ENCODE peak calls at places on chromosomes 6 and 20, in four cellular contexts. One of them, this sample, is unnamed.

GRCh38 chr6:151325075-151326050 is 66.0 kb downstream of the ZBTB2 start:
- DNase-seq in SK-N-SH: peak
- DNase-seq in upper lobe of left lung: peak
- DNase-seq in HL-60: no peak
- DNase-seq in this sample: no peak

GRCh38 chr6:35687658-35688604 is 784 bp downstream of the FKBP5 start:
- DNase-seq in upper lobe of left lung: peak
- DNase-seq in SK-N-SH: peak
- DNase-seq in HL-60: no peak
- DNase-seq in this sample: peak

GRCh38 chr6:163427498-163428254 is 13.2 kb downstream of the QKI start:
- DNase-seq in SK-N-SH: no peak
- DNase-seq in HL-60: no peak
- DNase-seq in upper lobe of left lung: no peak
- DNase-seq in this sample: no peak

GRCh38 chr6:16729183-16729696 is 32.0 kb downstream of the ATXN1 start:
- DNase-seq in HL-60: peak
- DNase-seq in SK-N-SH: no peak
- DNase-seq in upper lobe of left lung: no peak
- DNase-seq in this sample: no peak

GRCh38 chr20:12113468-12114371 is 196.0 kb downstream of the BTBD3 start:
- DNase-seq in HL-60: no peak
- DNase-seq in upper lobe of left lung: no peak
- DNase-seq in SK-N-SH: no peak
- DNase-seq in this sample: no peak

GRCh38 chr20:18657575-18657974 is 69.7 kb downstream of the DTD1 start:
- DNase-seq in HL-60: no peak
- DNase-seq in SK-N-SH: no peak
- DNase-seq in upper lobe of left lung: no peak
- DNase-seq in this sample: no peak

GRCh38 chr6:166877906-166878305 is 78.4 kb downstream of the RNASET2 start:
- DNase-seq in upper lobe of left lung: no peak
- DNase-seq in SK-N-SH: no peak
- DNase-seq in HL-60: no peak
- DNase-seq in this sample: no peak

GRCh38 chr6:150813993-150814359 is 51.5 kb upstream of the MTHFD1L start:
- DNase-seq in HL-60: no peak
- DNase-seq in SK-N-SH: no peak
- DNase-seq in upper lobe of left lung: no peak
- DNase-seq in this sample: no peak

GRCh38 chr6:137755284-137755683 is 111.8 kb upstream of the TNFAIP3 start:
- DNase-seq in upper lobe of left lung: no peak
- DNase-seq in HL-60: no peak
- DNase-seq in SK-N-SH: no peak
- DNase-seq in this sample: no peak

GRCh38 chr6:113018351-113019151 is 671.4 kb downstream of the RFPL4B start:
- DNase-seq in upper lobe of left lung: no peak
- DNase-seq in SK-N-SH: no peak
- DNase-seq in HL-60: no peak
- DNase-seq in this sample: no peak

GRCh38 chr6:27672113-27672799 is 199.4 kb upstream of the ZNF184 start:
- DNase-seq in SK-N-SH: no peak
- DNase-seq in upper lobe of left lung: no peak
- DNase-seq in HL-60: no peak
- DNase-seq in this sample: no peak

GRCh38 chr6:121522771-121523386 is 87.4 kb downstream of the GJA1 start:
- DNase-seq in upper lobe of left lung: no peak
- DNase-seq in SK-N-SH: no peak
- DNase-seq in HL-60: no peak
- DNase-seq in this sample: no peak

GRCh38 chr6:154352898-154353585 is 3.6 kb downstream of the IPCEF1 start:
- DNase-seq in SK-N-SH: no peak
- DNase-seq in HL-60: no peak
- DNase-seq in upper lobe of left lung: no peak
- DNase-seq in this sample: peak

GRCh38 chr20:9053108-9053507 is 15.8 kb upstream of the PLCB4 start:
- DNase-seq in HL-60: no peak
- DNase-seq in SK-N-SH: no peak
- DNase-seq in upper lobe of left lung: no peak
- DNase-seq in this sample: no peak

GRCh38 chr6:23213193-23213592 is 643.8 kb downstream of the HDGFL1 start:
- DNase-seq in SK-N-SH: no peak
- DNase-seq in upper lobe of left lung: no peak
- DNase-seq in HL-60: no peak
- DNase-seq in this sample: no peak

GRCh38 chr6:13538084-13538483 is 36.3 kb upstream of the SIRT5 start:
- DNase-seq in HL-60: no peak
- DNase-seq in upper lobe of left lung: no peak
- DNase-seq in SK-N-SH: peak
- DNase-seq in this sample: peak

GRCh38 chr20:61912665-61913422 is 152.8 kb downstream of the TAF4 start:
- DNase-seq in upper lobe of left lung: no peak
- DNase-seq in SK-N-SH: no peak
- DNase-seq in HL-60: no peak
- DNase-seq in this sample: no peak

GRCh38 chr20:56454754-56455153 is 13.7 kb upstream of the RTF2 start:
- DNase-seq in SK-N-SH: no peak
- DNase-seq in HL-60: no peak
- DNase-seq in upper lobe of left lung: no peak
- DNase-seq in this sample: no peak

GRCh38 chr6:39260451-39260850 is 31.2 kb upstream of the KCNK5 start:
- DNase-seq in HL-60: no peak
- DNase-seq in SK-N-SH: no peak
- DNase-seq in upper lobe of left lung: no peak
- DNase-seq in this sample: no peak

GRCh38 chr6:144566868-144567615 is 281.9 kb downstream of the UTRN start:
- DNase-seq in SK-N-SH: no peak
- DNase-seq in upper lobe of left lung: no peak
- DNase-seq in HL-60: no peak
- DNase-seq in this sample: no peak

GRCh38 chr6:134741193-134741521 is 208.7 kb downstream of the ALDH8A1 start:
- DNase-seq in HL-60: no peak
- DNase-seq in upper lobe of left lung: peak
- DNase-seq in SK-N-SH: peak
- DNase-seq in this sample: no peak

GRCh38 chr6:137416376-137417109 is 77.7 kb downstream of the OLIG3 start:
- DNase-seq in upper lobe of left lung: no peak
- DNase-seq in HL-60: no peak
- DNase-seq in SK-N-SH: no peak
- DNase-seq in this sample: no peak

GRCh38 chr6:54892831-54893230 is 46.3 kb downstream of the FAM83B start:
- DNase-seq in upper lobe of left lung: no peak
- DNase-seq in HL-60: no peak
- DNase-seq in SK-N-SH: no peak
- DNase-seq in this sample: no peak

GRCh38 chr20:25321262-25321831 is 69.3 kb downstream of the ABHD12 start:
- DNase-seq in SK-N-SH: no peak
- DNase-seq in upper lobe of left lung: no peak
- DNase-seq in HL-60: no peak
- DNase-seq in this sample: no peak

GRCh38 chr6:48658910-48659309 is 547.9 kb upstream of the PTCHD4 start:
- DNase-seq in upper lobe of left lung: no peak
- DNase-seq in HL-60: no peak
- DNase-seq in SK-N-SH: no peak
- DNase-seq in this sample: no peak

GRCh38 chr6:143601501-143601900 is 76.3 kb upstream of the PHACTR2 start:
- DNase-seq in HL-60: no peak
- DNase-seq in SK-N-SH: no peak
- DNase-seq in upper lobe of left lung: no peak
- DNase-seq in this sample: no peak

GRCh38 chr6:29892696-29893095 is 49.6 kb upstream of the HLA-A start:
- DNase-seq in upper lobe of left lung: no peak
- DNase-seq in SK-N-SH: no peak
- DNase-seq in HL-60: no peak
- DNase-seq in this sample: no peak

GRCh38 chr6:87944541-87944954 is 103.1 kb upstream of the SPACA1 start:
- DNase-seq in HL-60: no peak
- DNase-seq in upper lobe of left lung: no peak
- DNase-seq in SK-N-SH: peak
- DNase-seq in this sample: no peak

GRCh38 chr6:167143041-167143440 is 14.7 kb downstream of the GPR31 start:
- DNase-seq in upper lobe of left lung: no peak
- DNase-seq in SK-N-SH: no peak
- DNase-seq in HL-60: no peak
- DNase-seq in this sample: no peak

GRCh38 chr6:26342106-26342999 is 22.6 kb upstream of the BTN3A2 start:
- DNase-seq in HL-60: no peak
- DNase-seq in upper lobe of left lung: no peak
- DNase-seq in SK-N-SH: no peak
- DNase-seq in this sample: no peak

GRCh38 chr20:24951536-24952047 is 2.5 kb downstream of the CST7 start:
- DNase-seq in HL-60: no peak
- DNase-seq in SK-N-SH: no peak
- DNase-seq in upper lobe of left lung: no peak
- DNase-seq in this sample: no peak

GRCh38 chr6:35833534-35833933 is 28.4 kb downstream of the LHFPL5 start:
- DNase-seq in SK-N-SH: no peak
- DNase-seq in upper lobe of left lung: no peak
- DNase-seq in HL-60: peak
- DNase-seq in this sample: no peak

GRCh38 chr6:52255434-52255833 is 11.1 kb upstream of the IL17F start:
- DNase-seq in SK-N-SH: no peak
- DNase-seq in HL-60: no peak
- DNase-seq in upper lobe of left lung: no peak
- DNase-seq in this sample: no peak

GRCh38 chr6:164214066-164214465 is 799.5 kb downstream of the QKI start:
- DNase-seq in upper lobe of left lung: no peak
- DNase-seq in HL-60: no peak
- DNase-seq in SK-N-SH: no peak
- DNase-seq in this sample: no peak

GRCh38 chr20:58014628-58015315 is 213.7 kb downstream of the ANKRD60 start:
- DNase-seq in HL-60: no peak
- DNase-seq in SK-N-SH: no peak
- DNase-seq in upper lobe of left lung: no peak
- DNase-seq in this sample: no peak

GRCh38 chr6:75217203-75217602 is 11.3 kb upstream of the COL12A1 start:
- DNase-seq in SK-N-SH: no peak
- DNase-seq in upper lobe of left lung: no peak
- DNase-seq in HL-60: no peak
- DNase-seq in this sample: no peak

GRCh38 chr20:39581034-39581433 is 618.9 kb downstream of the DHX35 start:
- DNase-seq in upper lobe of left lung: no peak
- DNase-seq in HL-60: no peak
- DNase-seq in SK-N-SH: no peak
- DNase-seq in this sample: no peak

DNA sequence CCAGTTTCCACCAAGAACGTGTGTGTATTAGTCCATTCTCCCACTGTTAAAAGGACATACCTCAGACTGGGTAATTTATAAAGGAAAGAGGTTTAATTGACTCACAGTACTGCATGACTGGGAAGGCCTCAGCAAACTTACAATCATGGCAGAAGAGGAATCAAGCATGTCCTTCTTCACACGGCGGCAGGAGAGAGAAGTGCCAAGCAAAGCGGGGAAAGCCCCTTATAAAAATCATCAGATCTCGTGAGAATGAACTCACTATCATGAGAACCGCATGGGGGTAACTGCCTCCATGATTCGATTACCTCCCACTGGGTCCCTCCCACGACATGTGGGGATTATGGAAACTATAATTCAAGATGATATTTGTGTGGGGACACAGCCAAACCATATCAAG is 13.1 kb downstream of the C20orf203 start:
- DNase-seq in HL-60: no peak
- DNase-seq in upper lobe of left lung: no peak
- DNase-seq in SK-N-SH: no peak
- DNase-seq in this sample: no peak
- TF ChIP-seq POLR2AphosphoS5 in HL-60: no peak
- TF ChIP-seq POLR2AphosphoS5 in upper lobe of left lung: no peak
- TF ChIP-seq POLR2AphosphoS5 in SK-N-SH: no peak
- TF ChIP-seq POLR2AphosphoS5 in this sample: no peak

GRCh38 chr20:21246143-21246542 is 57.0 kb upstream of the XRN2 start:
- DNase-seq in SK-N-SH: no peak
- DNase-seq in HL-60: no peak
- DNase-seq in upper lobe of left lung: no peak
- DNase-seq in this sample: no peak
- TF ChIP-seq POLR2AphosphoS5 in SK-N-SH: no peak
- TF ChIP-seq POLR2AphosphoS5 in HL-60: no peak
- TF ChIP-seq POLR2AphosphoS5 in upper lobe of left lung: no peak
- TF ChIP-seq POLR2AphosphoS5 in this sample: no peak

DNA sequence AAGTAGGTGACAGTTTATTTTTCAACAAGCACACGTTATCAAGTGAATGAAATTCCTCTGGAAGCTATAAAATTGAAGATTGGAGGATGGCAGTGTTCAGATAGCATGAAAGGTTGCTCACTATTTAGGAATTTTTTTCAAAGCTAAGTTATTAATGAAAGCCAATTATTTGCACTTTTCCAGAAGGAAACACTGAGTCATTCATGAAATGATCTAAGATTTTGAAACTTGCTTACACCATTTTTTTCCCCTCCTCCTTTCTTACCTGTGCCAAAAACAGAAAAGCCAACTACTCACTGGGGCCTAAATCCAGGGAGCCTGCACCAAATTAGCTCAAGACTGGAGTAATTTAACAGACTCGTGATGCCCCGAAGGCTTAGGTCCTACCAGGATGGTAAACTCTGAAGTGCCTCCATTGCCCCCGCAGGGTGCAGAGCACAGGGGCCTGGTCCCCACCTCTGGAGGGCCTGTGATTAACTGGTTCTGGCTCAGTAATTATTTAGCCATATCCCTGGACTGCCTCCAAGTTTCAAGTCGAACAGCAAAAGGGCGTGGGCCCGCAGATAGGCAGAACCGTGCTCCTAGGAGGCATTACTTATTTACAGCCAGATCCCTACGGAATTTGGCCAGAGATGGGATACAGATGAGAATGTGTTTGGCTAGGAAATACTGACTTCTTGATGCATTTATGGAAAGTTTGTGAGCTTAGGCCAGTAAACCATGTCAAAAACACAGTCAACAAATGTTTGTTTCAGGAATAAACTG is 28.0 kb upstream of the ZNF217 start:
- DNase-seq in HL-60: no peak
- DNase-seq in SK-N-SH: peak
- DNase-seq in upper lobe of left lung: no peak
- DNase-seq in this sample: no peak
- TF ChIP-seq POLR2AphosphoS5 in HL-60: no peak
- TF ChIP-seq POLR2AphosphoS5 in SK-N-SH: no peak
- TF ChIP-seq POLR2AphosphoS5 in upper lobe of left lung: no peak
- TF ChIP-seq POLR2AphosphoS5 in this sample: no peak

DNA sequence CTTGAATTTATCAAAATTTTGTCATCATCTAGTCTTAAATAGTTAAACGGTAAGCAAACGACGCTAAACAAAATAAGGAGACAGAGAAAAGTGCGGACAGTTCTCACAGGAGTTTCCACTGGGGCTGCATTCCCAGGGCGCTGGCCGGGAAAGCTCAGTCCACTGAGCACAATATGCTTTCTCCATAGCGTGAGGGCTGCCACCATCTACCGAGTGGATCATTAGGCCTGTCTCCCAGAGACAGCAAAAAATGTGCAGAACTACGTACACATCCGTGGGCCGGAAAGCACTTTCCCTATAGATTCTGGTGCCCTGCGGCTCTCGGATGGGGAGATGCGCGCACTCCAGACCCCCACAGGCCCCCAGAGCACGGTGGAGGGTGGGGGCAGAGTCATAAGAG is 84.9 kb downstream of the THBS2 start:
- DNase-seq in upper lobe of left lung: no peak
- DNase-seq in HL-60: no peak
- DNase-seq in SK-N-SH: peak
- DNase-seq in this sample: no peak
- TF ChIP-seq POLR2AphosphoS5 in upper lobe of left lung: no peak
- TF ChIP-seq POLR2AphosphoS5 in HL-60: no peak
- TF ChIP-seq POLR2AphosphoS5 in SK-N-SH: no peak
- TF ChIP-seq POLR2AphosphoS5 in this sample: no peak

GRCh38 chr20:49979030-49979832 is 3.5 kb upstream of the SNAI1 start:
- DNase-seq in SK-N-SH: peak
- DNase-seq in HL-60: no peak
- DNase-seq in upper lobe of left lung: peak
- DNase-seq in this sample: peak
- TF ChIP-seq POLR2AphosphoS5 in SK-N-SH: no peak
- TF ChIP-seq POLR2AphosphoS5 in HL-60: no peak
- TF ChIP-seq POLR2AphosphoS5 in upper lobe of left lung: no peak
- TF ChIP-seq POLR2AphosphoS5 in this sample: no peak

This sample was measured in GM12892.